ENCODE peak calls at places on chromosomes 12 and 14, in five cellular contexts. S, C, U, A and Y are unnamed samples.

GRCh38 chr12:107801150-107801549 is 26.6 kb downstream of the ASCL4 start:
- DNase-seq in S (no peak), C (no peak), U (peak), A (no peak), Y (no peak)

GRCh38 chr12:104582739-104583138 is 126.0 kb downstream of the CHST11 start:
- DNase-seq in S (no peak), C (no peak), U (no peak), A (no peak), Y (no peak)

GRCh38 chr14:33188880-33189279 is 250.2 kb downstream of the NPAS3 start:
- DNase-seq in S (no peak), C (no peak), U (no peak), A (no peak), Y (no peak)

GRCh38 chr12:54371328-54372112 is 7.2 kb upstream of the GPR84 start:
- DNase-seq in S (peak), C (peak), U (no peak), A (peak), Y (no peak)

GRCh38 chr14:65169351-65169750 is 67.0 kb upstream of the MAX start:
- DNase-seq in S (no peak), C (no peak), U (peak), A (no peak), Y (peak)

GRCh38 chr14:89252887-89253532 is 164.0 kb downstream of the FOXN3 start:
- DNase-seq in S (peak), C (peak), U (no peak), A (peak), Y (no peak)

GRCh38 chr12:124396544-124397398 is 101.9 kb downstream of the RFLNA start:
- DNase-seq in S (no peak), C (no peak), U (no peak), A (peak), Y (no peak)

GRCh38 chr14:99203080-99203479 is 68.9 kb downstream of the BCL11B start:
- DNase-seq in S (no peak), C (no peak), U (no peak), A (no peak), Y (no peak)

GRCh38 chr14:31268216-31268615 is 60.6 kb upstream of the HECTD1 start:
- DNase-seq in S (no peak), C (no peak), U (no peak), A (no peak), Y (no peak)

GRCh38 chr12:112261559-112261958 is 120.7 kb downstream of the HECTD4 start:
- DNase-seq in S (peak), C (no peak), U (no peak), A (no peak), Y (no peak)

GRCh38 chr12:2395352-2395977 is 342.7 kb downstream of the CACNA1C start:
- DNase-seq in S (peak), C (peak), U (peak), A (peak), Y (peak)

GRCh38 chr14:34356267-34356660 is 105.8 kb downstream of the SPTSSA start:
- DNase-seq in S (peak), C (no peak), U (peak), A (no peak), Y (no peak)

GRCh38 chr12:42564540-42564939 is 25.0 kb downstream of the PRICKLE1 start:
- DNase-seq in S (no peak), C (no peak), U (peak), A (no peak), Y (no peak)

GRCh38 chr12:12870454-12870853 is 20.9 kb upstream of the GPRC5A start:
- DNase-seq in S (no peak), C (no peak), U (peak), A (no peak), Y (no peak)

GRCh38 chr14:69183735-69184134 is 7.6 kb upstream of the EXD2 start:
- DNase-seq in S (peak), C (no peak), U (no peak), A (no peak), Y (no peak)

GRCh38 chr14:50954811-50955372 is 10.6 kb upstream of the PYGL start:
- DNase-seq in S (no peak), C (no peak), U (peak), A (no peak), Y (no peak)

GRCh38 chr12:44193281-44193680 is 357.4 kb downstream of the TMEM117 start:
- DNase-seq in S (no peak), C (no peak), U (no peak), A (no peak), Y (no peak)

GRCh38 chr12:52946797-52947547 is 1.9 kb upstream of the KRT18 start:
- DNase-seq in S (peak), C (no peak), U (peak), A (no peak), Y (no peak)

GRCh38 chr12:124438415-124439056 is 128.9 kb downstream of the NCOR2 start:
- DNase-seq in S (peak), C (no peak), U (no peak), A (no peak), Y (no peak)

GRCh38 chr12:2566161-2566560 is 228.6 kb upstream of the FKBP4 start:
- DNase-seq in S (no peak), C (no peak), U (no peak), A (no peak), Y (no peak)

GRCh38 chr14:35034440-35034833 is 11.6 kb upstream of the FAM177A1 start:
- DNase-seq in S (peak), C (no peak), U (no peak), A (no peak), Y (no peak)

GRCh38 chr14:33237102-33237501 is 298.4 kb downstream of the NPAS3 start:
- DNase-seq in S (no peak), C (no peak), U (no peak), A (no peak), Y (no peak)

GRCh38 chr14:54730156-54730961 is 163.4 kb downstream of the SAMD4A start:
- DNase-seq in S (no peak), C (no peak), U (peak), A (no peak), Y (peak)

GRCh38 chr14:94028450-94028826 is 2.3 kb downstream of the OTUB2 start:
- DNase-seq in S (no peak), C (no peak), U (peak), A (no peak), Y (peak)

GRCh38 chr14:55285048-55285652 is 13.9 kb downstream of the FBXO34 start:
- DNase-seq in S (no peak), C (peak), U (peak), A (peak), Y (no peak)

GRCh38 chr12:96383991-96384390 is 16.2 kb downstream of the CDK17 start:
- DNase-seq in S (no peak), C (no peak), U (peak), A (no peak), Y (no peak)

GRCh38 chr14:60573943-60574496 is 65.1 kb downstream of the SIX6 start:
- DNase-seq in S (no peak), C (no peak), U (no peak), A (no peak), Y (no peak)